ENCODE peak calls at places on chromosomes 6 and 20, in five cellular contexts. C is cardiac fibroblast, Y is ureter, O is glutamatergic neuron, E is Right ventricle myocardium superior. K is an unnamed sample.

GRCh38 chr20:53943522-53944291 is 126.7 kb downstream of the BCAS1 start:
- DNase-seq in O (no peak), C (peak), Y (peak), E (no peak), K (peak)

GRCh38 chr6:38266921-38267354 is 372.8 kb downstream of the BTBD9 start:
- DNase-seq in O (no peak), C (no peak), Y (no peak), E (no peak), K (no peak)

GRCh38 chr6:130132286-130132701 is 90.5 kb downstream of the SAMD3 start:
- DNase-seq in C (no peak), O (no peak), Y (no peak), E (no peak), K (no peak)

GRCh38 chr20:63735859-63736718 is at the start of gene LIME1:
- DNase-seq in O (peak), Y (no peak), E (no peak), C (no peak), K (no peak)

GRCh38 chr6:130020106-130020851 is 1.9 kb downstream of the L3MBTL3 start:
- DNase-seq in C (peak), Y (peak), O (peak), E (peak), K (peak)

GRCh38 chr6:13500264-13500663 is 12.9 kb upstream of the GFOD1 start:
- DNase-seq in E (no peak), Y (no peak), O (no peak), C (peak), K (no peak)

GRCh38 chr6:166775180-166775922 is 148.3 kb upstream of the RPS6KA2 start:
- DNase-seq in C (peak), Y (peak), E (no peak), O (peak), K (peak)

GRCh38 chr6:42781546-42781810 is 374 bp upstream of the BICRAL start:
- DNase-seq in Y (no peak), O (no peak), E (no peak), C (peak), K (peak)

GRCh38 chr6:128204621-128205020 is 303.8 kb upstream of the THEMIS start:
- DNase-seq in Y (no peak), E (no peak), O (no peak), C (peak), K (peak)

GRCh38 chr20:42701948-42702347 is 487.8 kb downstream of the PTPRT start:
- DNase-seq in O (no peak), Y (no peak), E (no peak), C (no peak), K (no peak)

K was measured in astrocyte of the spinal cord.